ENCODE peak calls at places on chromosomes 3 and 15, in five cellular contexts. P, F, R, B and L are unnamed samples. For H3K9me3 and H3K27me3, the result is how much of the 10 kb centered on the place peaks cover.

GRCh38 chr3:131995936-131996335 is 38.9 kb downstream of the CPNE4 start:
- DNase-seq in P (no peak), F (no peak), R (no peak), B (no peak), L (no peak)

GRCh38 chr15:51782357-51782896 is 31.0 kb downstream of the TMOD2 start:
- DNase-seq in P (no peak), F (no peak), R (no peak), B (no peak), L (no peak)

GRCh38 chr3:154151969-154152368 is 30.8 kb downstream of the ARHGEF26 start:
- DNase-seq in P (no peak), F (no peak), R (no peak), B (peak), L (no peak)

GRCh38 chr3:141454906-141455602 is 31.8 kb upstream of the RASA2 start:
- DNase-seq in P (no peak), F (no peak), R (peak), B (peak), L (peak)

GRCh38 chr3:141686477-141687280 is 51.4 kb upstream of the RNF7 start:
- DNase-seq in P (peak), F (no peak), R (no peak), B (peak), L (peak)

GRCh38 chr15:50145451-50145872 is 26.4 kb upstream of the ATP8B4 start:
- DNase-seq in P (peak), F (no peak), R (peak), B (peak), L (peak)

GRCh38 chr3:44065311-44065710 is 176.4 kb upstream of the TOPAZ1 start:
- DNase-seq in P (peak), F (no peak), R (no peak), B (peak), L (peak)

GRCh38 chr3:14266361-14266760 is 87.7 kb downstream of the LSM3 start:
- DNase-seq in P (no peak), F (no peak), R (no peak), B (no peak), L (peak)

GRCh38 chr15:67120839-67121540 is 55.6 kb downstream of the SMAD3 start:
- DNase-seq in P (peak), F (peak), R (peak), B (peak), L (peak)

GRCh38 chr3:94206291-94206690 is 143.4 kb downstream of the NSUN3 start:
- DNase-seq in P (no peak), F (no peak), R (no peak), B (no peak), L (no peak)

GRCh38 chr3:187014417-187014864 is 84.1 kb downstream of the ST6GAL1 start:
- DNase-seq in P (no peak), F (no peak), R (no peak), B (peak), L (peak)

GRCh38 chr3:97948351-97949109 is 23.7 kb downstream of the RIOX2 start:
- DNase-seq in P (no peak), F (no peak), R (no peak), B (no peak), L (no peak)

GRCh38 chr3:39126532-39127071 is 19.1 kb downstream of the TTC21A start:
- DNase-seq in P (peak), F (no peak), R (peak), B (peak), L (peak)

GRCh38 chr3:111732248-111732879 is 126.7 kb upstream of the PHLDB2 start:
- DNase-seq in P (peak), F (no peak), R (no peak), B (no peak), L (no peak)

GRCh38 chr3:38582941-38583645 is 66.4 kb downstream of the SCN5A start:
- DNase-seq in P (no peak), F (no peak), R (no peak), B (no peak), L (no peak)

GRCh38 chr3:188348445-188349244 is 194.7 kb downstream of the LPP start:
- DNase-seq in P (peak), F (no peak), R (no peak), B (peak), L (peak)

GRCh38 chr3:130374033-130374432 is 28.6 kb downstream of the COL6A5 start:
- DNase-seq in P (no peak), F (no peak), R (no peak), B (no peak), L (no peak)

GRCh38 chr3:5347486-5347885 is 160.0 kb downstream of the EDEM1 start:
- DNase-seq in P (no peak), F (no peak), R (no peak), B (no peak), L (peak)

GRCh38 chr15:42404461-42405235 is 45.3 kb downstream of the CAPN3 start:
- DNase-seq in P (no peak), F (no peak), R (no peak), B (no peak), L (no peak)

GRCh38 chr15:63288778-63289378 is 11.5 kb downstream of the APH1B start:
- DNase-seq in P (no peak), F (no peak), R (peak), B (peak), L (no peak)

GRCh38 chr3:185532881-185533280 is 19.5 kb downstream of the LIPH start:
- DNase-seq in P (no peak), F (no peak), R (no peak), B (no peak), L (no peak)

GRCh38 chr3:61855211-61855610 is 293.8 kb downstream of the PTPRG start:
- DNase-seq in P (no peak), F (no peak), R (no peak), B (no peak), L (no peak)

GRCh38 chr3:155747867-155748266 is 3.0 kb upstream of the PLCH1 start:
- DNase-seq in P (no peak), F (no peak), R (no peak), B (no peak), L (no peak)

GRCh38 chr3:183265713-183266417 is 12.8 kb downstream of the B3GNT5 start:
- DNase-seq in P (peak), F (no peak), R (no peak), B (peak), L (peak)

GRCh38 chr15:50058231-50058630 is 60.8 kb downstream of the ATP8B4 start:
- DNase-seq in P (no peak), F (no peak), R (no peak), B (no peak), L (no peak)

DNA sequence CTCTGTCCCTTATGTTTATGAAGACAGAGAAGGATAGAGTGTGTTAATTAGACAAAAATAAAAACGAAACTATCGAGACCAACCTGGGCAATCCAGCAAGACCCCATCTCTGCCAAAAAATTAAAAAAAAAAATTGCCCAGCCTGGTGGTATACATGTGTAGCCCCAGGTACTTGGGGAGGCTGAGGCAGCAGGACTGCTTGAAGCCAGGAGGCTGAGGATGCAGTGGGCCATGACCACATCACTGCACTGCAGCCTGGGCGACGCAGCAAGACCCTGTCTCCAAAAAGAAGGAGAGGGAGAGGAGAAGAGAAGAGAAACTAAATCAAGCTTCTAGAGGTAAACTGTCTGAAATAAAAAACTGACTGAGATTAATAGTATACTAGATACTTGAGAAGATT is 32.1 kb downstream of the DLG1 start:
- DNase-seq in P (no peak), F (no peak), R (no peak), B (no peak), L (no peak)
- H3K4me3 ChIP-seq in P (no peak), F (no peak), R (no peak), B (no peak), L (no peak)

DNA sequence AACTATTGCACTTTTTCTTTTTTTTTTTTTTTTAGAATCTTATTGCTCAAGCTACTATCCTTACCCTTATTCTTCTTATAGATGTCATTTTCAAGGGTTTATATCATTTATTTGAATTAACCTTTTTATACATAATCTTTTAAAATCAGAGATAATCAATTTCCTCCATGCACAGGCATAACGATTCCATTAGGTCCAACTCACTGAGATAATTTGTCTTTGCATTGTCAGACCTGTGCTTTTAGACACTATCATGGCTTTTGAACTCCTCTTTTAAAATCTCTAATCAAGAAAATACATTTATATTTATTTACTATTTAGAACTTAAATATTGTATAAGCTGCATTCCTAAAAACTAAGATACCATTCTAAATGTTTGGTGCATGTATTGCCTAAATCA is 1454.9 kb downstream of the ZPLD1 start:
- DNase-seq in P (no peak), F (no peak), R (no peak), B (no peak), L (no peak)
- H3K9me3 ChIP-seq in P (under half), F (under half), R (under half), B (under half), L (under half)

GRCh38 chr15:89402406-89402805 is 67.8 kb upstream of the POLG start:
- DNase-seq in P (no peak), F (no peak), R (no peak), B (no peak), L (no peak)
- H3K27me3 ChIP-seq in P (under half), F (under half), R (under half), B (under half), L (under half)

GRCh38 chr3:50365842-50366220 is 6.5 kb upstream of the TMEM115 start:
- DNase-seq in P (no peak), F (no peak), R (no peak), B (no peak), L (no peak)
- H3K4me3 ChIP-seq in P (peak), F (peak), R (peak), B (peak), L (no peak)

GRCh38 chr3:16687206-16687605 is 82.0 kb upstream of the DAZL start:
- DNase-seq in P (no peak), F (no peak), R (no peak), B (no peak), L (no peak)
- H3K9me3 ChIP-seq in P (under half), F (under half), R (under half), B (under half), L (under half)

GRCh38 chr15:79431636-79432344 is at the start of gene MINAR1:
- DNase-seq in P (peak), F (no peak), R (no peak), B (peak), L (peak)

GRCh38 chr15:79433610-79434009 is 1.5 kb downstream of the MINAR1 start:
- DNase-seq in P (no peak), F (no peak), R (no peak), B (no peak), L (no peak)

GRCh38 chr15:79434361-79434760 is 2.2 kb downstream of the MINAR1 start:
- DNase-seq in P (no peak), F (no peak), R (no peak), B (no peak), L (no peak)

GRCh38 chr15:79430901-79431635 is 1.1 kb upstream of the MINAR1 start:
- DNase-seq in P (no peak), F (no peak), R (no peak), B (no peak), L (no peak)

DNA sequence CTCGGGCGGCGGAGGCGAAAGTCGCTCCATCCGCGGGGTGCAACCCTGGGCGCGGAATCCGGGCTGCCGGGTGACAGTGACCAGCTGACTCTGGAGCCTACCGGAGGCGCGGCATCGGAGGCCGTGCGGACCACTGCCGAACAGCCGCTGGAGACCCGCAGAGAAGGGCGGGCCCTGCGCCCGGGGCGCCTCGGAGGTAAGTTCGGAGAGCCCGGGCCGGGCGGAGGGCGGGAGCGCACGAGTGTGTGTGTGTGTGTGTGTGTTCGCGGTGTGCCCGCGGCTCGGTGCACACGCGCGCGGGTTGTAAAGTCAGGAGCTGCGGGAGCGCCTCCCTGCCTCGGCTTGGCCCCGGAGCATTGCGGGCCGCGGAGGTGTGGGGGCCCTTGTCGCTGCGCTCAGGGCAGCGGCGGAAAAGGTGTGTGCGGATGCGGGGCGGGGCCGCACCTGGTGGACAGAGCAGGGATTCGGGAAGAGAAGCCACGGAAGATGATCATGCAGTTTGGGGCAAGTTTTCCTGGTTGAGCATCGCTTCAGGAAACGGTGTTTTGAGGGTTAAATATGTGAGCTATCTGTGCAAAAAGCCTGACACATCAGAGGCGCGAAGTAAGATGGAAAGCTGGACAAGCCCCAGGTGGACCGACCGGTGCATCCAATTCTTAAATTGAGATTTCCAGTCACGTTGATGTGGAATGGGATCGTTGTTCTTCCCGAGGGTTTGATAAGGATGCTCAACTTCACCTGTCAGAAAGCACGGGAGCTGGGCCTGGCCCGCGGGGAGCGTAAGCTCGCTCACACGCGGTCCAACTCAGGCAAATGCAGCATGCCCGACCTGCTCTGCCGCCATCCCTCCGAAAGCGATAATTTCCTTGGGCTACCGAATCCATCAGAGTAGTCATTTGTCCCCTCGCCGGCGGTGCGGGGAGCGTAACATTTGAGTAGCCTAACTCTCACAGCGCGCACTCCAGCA is 492 bp downstream of the MINAR1 start:
- DNase-seq in P (peak), F (no peak), R (no peak), B (peak), L (no peak)
- H3K27me3 ChIP-seq in P (under half), F (under half), R (under half), B (under half), L (under half)

GRCh38 chr3:136189043-136189442 is 7.1 kb downstream of the MSL2 start:
- DNase-seq in P (no peak), F (no peak), R (no peak), B (no peak), L (no peak)

GRCh38 chr3:136186850-136187249 is 9.3 kb downstream of the MSL2 start:
- DNase-seq in P (no peak), F (no peak), R (no peak), B (no peak), L (no peak)

GRCh38 chr3:136184703-136185102 is 11.4 kb downstream of the MSL2 start:
- DNase-seq in P (no peak), F (no peak), R (no peak), B (no peak), L (no peak)

GRCh38 chr3:136187868-136188267 is 8.3 kb downstream of the MSL2 start:
- DNase-seq in P (no peak), F (no peak), R (no peak), B (no peak), L (no peak)

GRCh38 chr3:136186330-136186729 is 9.8 kb downstream of the MSL2 start:
- DNase-seq in P (peak), F (no peak), R (peak), B (peak), L (peak)
- H3K4me3 ChIP-seq in P (no peak), F (peak), R (peak), B (no peak), L (no peak)

GRCh38 chr3:125606291-125606690 is 11.0 kb upstream of the OSBPL11 start:
- DNase-seq in P (no peak), F (no peak), R (no peak), B (no peak), L (no peak)
- H3K9me3 ChIP-seq in P (under half), F (under half), R (under half), B (under half), L (under half)

DNA sequence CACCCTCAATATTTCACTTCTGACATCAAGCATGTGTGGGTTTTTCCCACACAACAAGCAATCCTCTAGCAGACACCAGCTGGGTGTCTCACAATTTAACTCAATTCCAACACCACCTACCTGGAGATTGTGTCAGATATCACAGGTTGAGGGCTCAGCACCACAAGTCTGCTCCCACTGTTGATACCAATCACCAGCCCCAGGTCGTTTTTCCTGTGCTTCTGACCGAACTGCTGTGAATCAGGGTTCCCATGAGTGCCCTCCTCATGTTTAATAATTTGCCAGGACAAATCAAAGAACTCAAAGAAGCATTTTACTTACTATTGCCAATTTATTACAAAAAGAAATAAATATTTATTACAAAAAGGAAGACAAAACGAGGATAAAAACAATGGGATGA is 25.0 kb upstream of the PRR20G start:
- DNase-seq in P (no peak), F (no peak), R (no peak), B (no peak), L (no peak)
- H3K27me3 ChIP-seq in P (under half), F (under half), R (under half), B (under half), L (under half)

GRCh38 chr15:28904023-28904422 is 18.2 kb downstream of the APBA2 start:
- DNase-seq in P (no peak), F (no peak), R (no peak), B (no peak), L (no peak)

GRCh38 chr15:28903555-28903954 is 17.8 kb downstream of the APBA2 start:
- DNase-seq in P (no peak), F (no peak), R (no peak), B (no peak), L (no peak)

GRCh38 chr15:28902856-28903255 is 17.1 kb downstream of the APBA2 start:
- DNase-seq in P (no peak), F (no peak), R (no peak), B (no peak), L (no peak)

GRCh38 chr15:28901987-28902745 is 16.4 kb downstream of the APBA2 start:
- DNase-seq in P (no peak), F (no peak), R (no peak), B (no peak), L (no peak)

DNA sequence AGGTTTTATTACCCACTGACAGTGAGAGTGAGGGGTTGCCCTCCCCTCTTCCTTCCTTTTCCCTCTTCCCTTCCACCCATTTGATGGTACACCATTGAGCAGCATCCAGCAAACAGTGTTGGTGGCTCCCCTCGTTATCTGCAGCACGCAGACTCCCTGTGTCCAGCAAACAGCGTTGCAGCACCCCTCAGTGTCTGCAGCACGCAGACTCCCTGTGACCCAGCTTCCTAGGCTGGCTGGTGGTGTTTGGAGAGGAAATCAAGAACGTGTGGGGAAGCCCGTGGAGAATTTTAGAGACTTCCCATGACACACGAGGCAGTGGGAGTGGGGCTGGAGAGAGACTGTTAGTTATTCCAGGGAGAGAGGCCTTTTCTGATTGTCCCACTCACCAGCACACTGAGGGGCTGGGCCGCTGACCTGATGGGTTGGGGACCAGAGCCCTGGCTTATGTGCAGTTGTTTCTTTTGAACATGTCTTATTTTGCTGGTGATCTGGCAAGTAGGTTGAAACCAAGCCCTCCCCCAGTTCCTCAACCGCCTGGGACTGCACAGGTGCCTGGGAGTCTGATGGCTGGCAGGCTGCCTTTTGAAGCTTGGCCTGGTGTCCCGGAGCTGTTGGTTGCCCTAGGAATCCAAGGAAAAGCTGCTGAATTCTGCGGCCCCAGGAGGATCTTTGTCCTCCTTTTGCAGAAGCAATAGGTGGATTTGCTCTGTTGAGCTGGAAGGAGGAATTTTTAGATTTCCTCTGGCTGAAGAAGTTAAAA is 18.9 kb downstream of the APBA2 start:
- DNase-seq in P (no peak), F (no peak), R (no peak), B (no peak), L (no peak)
- H3K4me3 ChIP-seq in P (no peak), F (no peak), R (no peak), B (no peak), L (no peak)